ENCODE peak calls at places on chromosomes 5 and 9, in six cellular contexts. One of them, this sample, is unnamed.

GRCh38 chr9:130884542-130885421 is 11.8 kb downstream of the QRFP start:
- DNase-seq in heart left ventricle: peak
- DNase-seq in epithelial cell of proximal tubule: no peak
- DNase-seq in upper lobe of right lung: no peak
- DNase-seq in tibial artery: no peak
- DNase-seq in astrocyte: no peak
- DNase-seq in this sample: no peak

GRCh38 chr9:128152781-128153116 is 3.5 kb downstream of the LCN2 start:
- DNase-seq in heart left ventricle: peak
- DNase-seq in epithelial cell of proximal tubule: no peak
- DNase-seq in upper lobe of right lung: no peak
- DNase-seq in tibial artery: no peak
- DNase-seq in astrocyte: no peak
- DNase-seq in this sample: no peak

GRCh38 chr9:14314929-14315753 is 1.2 kb upstream of the NFIB start:
- DNase-seq in heart left ventricle: peak
- DNase-seq in epithelial cell of proximal tubule: no peak
- DNase-seq in upper lobe of right lung: peak
- DNase-seq in tibial artery: peak
- DNase-seq in astrocyte: peak
- DNase-seq in this sample: peak

GRCh38 chr5:109281136-109281690 is 128.6 kb downstream of the PJA2 start:
- DNase-seq in heart left ventricle: no peak
- DNase-seq in epithelial cell of proximal tubule: no peak
- DNase-seq in upper lobe of right lung: no peak
- DNase-seq in tibial artery: no peak
- DNase-seq in astrocyte: no peak
- DNase-seq in this sample: no peak

GRCh38 chr5:122153230-122153629 is 23.9 kb downstream of the ZNF474 start:
- DNase-seq in heart left ventricle: no peak
- DNase-seq in epithelial cell of proximal tubule: no peak
- DNase-seq in upper lobe of right lung: no peak
- DNase-seq in tibial artery: no peak
- DNase-seq in astrocyte: peak
- DNase-seq in this sample: peak

GRCh38 chr5:3601060-3601710 is 5.6 kb downstream of the IRX1 start:
- DNase-seq in heart left ventricle: no peak
- DNase-seq in epithelial cell of proximal tubule: no peak
- DNase-seq in upper lobe of right lung: no peak
- DNase-seq in tibial artery: no peak
- DNase-seq in astrocyte: peak
- DNase-seq in this sample: no peak

GRCh38 chr9:82549174-82549821 is 513.6 kb downstream of the RASEF start:
- DNase-seq in heart left ventricle: no peak
- DNase-seq in epithelial cell of proximal tubule: no peak
- DNase-seq in upper lobe of right lung: no peak
- DNase-seq in tibial artery: no peak
- DNase-seq in astrocyte: no peak
- DNase-seq in this sample: no peak

GRCh38 chr9:99361827-99362226 is 139.7 kb downstream of the SEC61B start:
- DNase-seq in heart left ventricle: no peak
- DNase-seq in epithelial cell of proximal tubule: no peak
- DNase-seq in upper lobe of right lung: no peak
- DNase-seq in tibial artery: no peak
- DNase-seq in astrocyte: no peak
- DNase-seq in this sample: no peak

GRCh38 chr5:102853680-102854079 is 98.6 kb downstream of the PAM start:
- DNase-seq in heart left ventricle: no peak
- DNase-seq in epithelial cell of proximal tubule: no peak
- DNase-seq in upper lobe of right lung: no peak
- DNase-seq in tibial artery: no peak
- DNase-seq in astrocyte: peak
- DNase-seq in this sample: no peak

GRCh38 chr9:81565144-81565543 is 124.2 kb downstream of the TLE1 start:
- DNase-seq in heart left ventricle: no peak
- DNase-seq in epithelial cell of proximal tubule: no peak
- DNase-seq in upper lobe of right lung: no peak
- DNase-seq in tibial artery: no peak
- DNase-seq in astrocyte: no peak
- DNase-seq in this sample: no peak

GRCh38 chr9:89177401-89178161 is 1.0 kb downstream of the SHC3 start:
- DNase-seq in heart left ventricle: no peak
- DNase-seq in epithelial cell of proximal tubule: no peak
- DNase-seq in upper lobe of right lung: peak
- DNase-seq in tibial artery: no peak
- DNase-seq in astrocyte: peak
- DNase-seq in this sample: peak

GRCh38 chr5:174311121-174311520 is 265.6 kb downstream of the NSG2 start:
- DNase-seq in heart left ventricle: no peak
- DNase-seq in epithelial cell of proximal tubule: no peak
- DNase-seq in upper lobe of right lung: peak
- DNase-seq in tibial artery: no peak
- DNase-seq in astrocyte: no peak
- DNase-seq in this sample: no peak

GRCh38 chr5:129382921-129383672 is 77.0 kb upstream of the ADAMTS19 start:
- DNase-seq in heart left ventricle: no peak
- DNase-seq in epithelial cell of proximal tubule: no peak
- DNase-seq in upper lobe of right lung: no peak
- DNase-seq in tibial artery: no peak
- DNase-seq in astrocyte: peak
- DNase-seq in this sample: no peak

GRCh38 chr5:181207214-181207959 is 2.4 kb upstream of the TRIM7 start:
- DNase-seq in heart left ventricle: peak
- DNase-seq in epithelial cell of proximal tubule: no peak
- DNase-seq in upper lobe of right lung: peak
- DNase-seq in tibial artery: peak
- DNase-seq in astrocyte: peak
- DNase-seq in this sample: peak

GRCh38 chr5:139747583-139748504 is 47.8 kb upstream of the PSD2 start:
- DNase-seq in heart left ventricle: peak
- DNase-seq in epithelial cell of proximal tubule: no peak
- DNase-seq in upper lobe of right lung: peak
- DNase-seq in tibial artery: peak
- DNase-seq in astrocyte: peak
- DNase-seq in this sample: peak

GRCh38 chr9:116191757-116192415 is 38.3 kb downstream of the PAPPA start:
- DNase-seq in heart left ventricle: no peak
- DNase-seq in epithelial cell of proximal tubule: no peak
- DNase-seq in upper lobe of right lung: no peak
- DNase-seq in tibial artery: no peak
- DNase-seq in astrocyte: no peak
- DNase-seq in this sample: no peak

GRCh38 chr9:37390759-37391158 is 31.7 kb upstream of the GRHPR start:
- DNase-seq in heart left ventricle: no peak
- DNase-seq in epithelial cell of proximal tubule: no peak
- DNase-seq in upper lobe of right lung: no peak
- DNase-seq in tibial artery: no peak
- DNase-seq in astrocyte: no peak
- DNase-seq in this sample: peak
- TF ChIP-seq CTCF in heart left ventricle: no peak
- TF ChIP-seq CTCF in epithelial cell of proximal tubule: peak
- TF ChIP-seq CTCF in upper lobe of right lung: peak
- TF ChIP-seq CTCF in tibial artery: no peak
- TF ChIP-seq CTCF in astrocyte: peak
- TF ChIP-seq CTCF in this sample: peak

GRCh38 chr9:101457003-101457402 is 21.4 kb upstream of the ALDOB start:
- DNase-seq in heart left ventricle: no peak
- DNase-seq in epithelial cell of proximal tubule: no peak
- DNase-seq in upper lobe of right lung: no peak
- DNase-seq in tibial artery: no peak
- DNase-seq in astrocyte: no peak
- DNase-seq in this sample: no peak
- TF ChIP-seq CTCF in heart left ventricle: no peak
- TF ChIP-seq CTCF in epithelial cell of proximal tubule: peak
- TF ChIP-seq CTCF in upper lobe of right lung: no peak
- TF ChIP-seq CTCF in tibial artery: no peak
- TF ChIP-seq CTCF in astrocyte: no peak
- TF ChIP-seq CTCF in this sample: no peak

DNA sequence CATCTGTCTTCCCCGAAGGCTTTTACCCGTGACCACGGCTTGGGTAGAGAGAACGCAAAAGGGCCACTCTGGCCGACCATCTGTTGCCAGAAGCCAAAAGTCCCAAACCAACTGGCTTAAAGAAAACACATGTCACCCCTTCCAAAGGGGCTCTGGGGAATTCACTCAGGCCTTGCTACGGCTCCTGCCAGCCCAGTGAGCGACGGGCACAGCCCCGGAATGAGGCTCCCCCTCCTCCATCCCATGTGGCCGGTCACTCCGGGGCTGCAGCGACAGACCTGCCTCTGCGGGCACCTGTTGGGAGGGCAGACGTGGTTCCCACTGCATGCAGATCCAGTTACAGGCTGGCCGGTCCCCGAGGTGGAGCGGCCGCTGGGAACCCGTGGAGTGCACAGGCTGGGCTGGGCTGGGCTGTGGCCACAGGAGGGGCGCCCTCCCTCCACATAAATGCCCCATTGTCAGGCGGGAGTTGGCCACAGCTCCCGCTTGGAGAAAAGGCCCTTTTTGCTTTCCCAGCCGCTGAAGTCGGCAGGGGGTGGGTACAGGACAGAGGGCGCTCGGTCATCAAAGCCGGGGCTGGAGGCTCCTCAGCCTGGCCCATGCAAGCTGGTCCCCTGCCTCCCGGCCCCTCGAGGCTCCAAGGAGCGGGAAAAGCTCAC is 19.9 kb downstream of the NOTCH1 start:
- DNase-seq in heart left ventricle: no peak
- DNase-seq in epithelial cell of proximal tubule: no peak
- DNase-seq in upper lobe of right lung: peak
- DNase-seq in tibial artery: peak
- DNase-seq in astrocyte: no peak
- DNase-seq in this sample: no peak
- TF ChIP-seq CTCF in heart left ventricle: no peak
- TF ChIP-seq CTCF in epithelial cell of proximal tubule: no peak
- TF ChIP-seq CTCF in upper lobe of right lung: no peak
- TF ChIP-seq CTCF in tibial artery: no peak
- TF ChIP-seq CTCF in astrocyte: no peak
- TF ChIP-seq CTCF in this sample: no peak

DNA sequence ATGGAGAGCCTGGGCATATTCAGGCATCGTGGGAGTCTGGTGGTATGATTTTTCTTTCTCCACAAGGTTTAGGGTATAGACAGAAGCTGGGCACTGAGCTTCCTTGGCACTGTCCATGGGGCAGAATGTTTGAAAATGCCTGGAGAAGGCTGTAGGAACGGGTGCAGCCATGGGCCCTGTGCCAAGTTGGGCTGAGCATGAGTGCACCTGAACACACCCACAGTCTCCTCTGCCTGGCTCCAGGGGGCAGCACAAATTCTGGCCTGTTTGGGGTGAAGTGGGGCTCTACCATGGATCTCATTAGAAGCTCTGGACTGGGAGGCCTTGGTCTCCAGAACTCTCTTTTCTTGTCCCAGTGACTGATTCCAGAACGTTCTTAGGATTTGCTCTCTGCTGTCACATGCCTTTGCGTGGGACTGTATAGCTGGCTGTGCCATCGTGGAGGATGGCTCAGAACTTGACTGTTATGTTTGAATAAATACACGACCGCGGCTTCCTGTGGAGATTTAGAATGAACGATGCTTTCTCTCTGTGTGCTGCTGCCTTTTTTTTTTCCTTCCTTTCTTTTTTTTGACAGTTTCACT is 229.8 kb downstream of the FANCC start:
- DNase-seq in heart left ventricle: peak
- DNase-seq in epithelial cell of proximal tubule: no peak
- DNase-seq in upper lobe of right lung: peak
- DNase-seq in tibial artery: no peak
- DNase-seq in astrocyte: no peak
- DNase-seq in this sample: peak
- TF ChIP-seq CTCF in heart left ventricle: no peak
- TF ChIP-seq CTCF in epithelial cell of proximal tubule: peak
- TF ChIP-seq CTCF in upper lobe of right lung: peak
- TF ChIP-seq CTCF in tibial artery: no peak
- TF ChIP-seq CTCF in astrocyte: no peak
- TF ChIP-seq CTCF in this sample: peak

GRCh38 chr9:95181226-95181818 is 136.2 kb downstream of the FANCC start:
- DNase-seq in heart left ventricle: no peak
- DNase-seq in epithelial cell of proximal tubule: no peak
- DNase-seq in upper lobe of right lung: no peak
- DNase-seq in tibial artery: no peak
- DNase-seq in astrocyte: no peak
- DNase-seq in this sample: peak

GRCh38 chr9:95181845-95182244 is 135.7 kb downstream of the FANCC start:
- DNase-seq in heart left ventricle: no peak
- DNase-seq in epithelial cell of proximal tubule: no peak
- DNase-seq in upper lobe of right lung: no peak
- DNase-seq in tibial artery: no peak
- DNase-seq in astrocyte: peak
- DNase-seq in this sample: no peak

GRCh38 chr9:95177617-95178016 is 139.9 kb downstream of the FANCC start:
- DNase-seq in heart left ventricle: no peak
- DNase-seq in epithelial cell of proximal tubule: no peak
- DNase-seq in upper lobe of right lung: no peak
- DNase-seq in tibial artery: no peak
- DNase-seq in astrocyte: no peak
- DNase-seq in this sample: no peak

GRCh38 chr9:95185931-95186330 is 131.6 kb downstream of the FANCC start:
- DNase-seq in heart left ventricle: no peak
- DNase-seq in epithelial cell of proximal tubule: no peak
- DNase-seq in upper lobe of right lung: no peak
- DNase-seq in tibial artery: no peak
- DNase-seq in astrocyte: no peak
- DNase-seq in this sample: no peak

DNA sequence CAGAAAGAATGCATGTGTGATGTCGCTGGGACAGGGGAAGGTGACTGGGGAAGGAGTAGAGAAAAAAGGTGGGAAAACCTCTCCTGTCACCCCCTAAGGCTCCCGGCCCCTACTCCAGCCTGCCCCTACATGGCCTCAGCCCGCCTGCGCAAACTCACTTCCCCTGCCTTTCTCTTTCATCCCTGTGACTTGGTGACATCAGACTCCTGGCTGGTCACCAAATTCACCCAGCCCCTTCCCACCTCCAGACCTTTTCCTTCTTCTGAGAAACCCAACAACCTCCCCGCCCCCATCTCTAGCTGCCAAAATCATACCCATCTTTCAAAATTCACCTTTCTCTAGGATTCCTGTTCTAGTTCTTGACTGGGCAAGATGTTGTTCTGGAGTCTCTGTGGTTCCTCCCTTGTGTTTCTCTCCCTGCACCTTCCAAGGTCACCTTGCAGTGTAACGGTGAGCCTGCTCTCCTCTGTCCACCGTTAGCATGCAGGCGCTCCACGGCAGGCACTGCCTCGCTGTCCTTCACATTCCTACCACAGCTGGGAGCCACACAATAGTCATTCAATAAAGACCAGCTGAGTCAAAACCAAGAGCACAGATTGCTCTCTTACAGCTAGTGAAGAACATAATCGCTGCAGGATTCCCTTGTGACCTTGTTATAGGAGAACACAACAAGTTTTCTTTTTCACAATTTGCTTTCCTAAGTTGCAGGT is 134.5 kb downstream of the FANCC start:
- DNase-seq in heart left ventricle: no peak
- DNase-seq in epithelial cell of proximal tubule: no peak
- DNase-seq in upper lobe of right lung: no peak
- DNase-seq in tibial artery: no peak
- DNase-seq in astrocyte: no peak
- DNase-seq in this sample: peak
- TF ChIP-seq CTCF in heart left ventricle: peak
- TF ChIP-seq CTCF in epithelial cell of proximal tubule: peak
- TF ChIP-seq CTCF in upper lobe of right lung: no peak
- TF ChIP-seq CTCF in tibial artery: peak
- TF ChIP-seq CTCF in astrocyte: peak
- TF ChIP-seq CTCF in this sample: peak